ENCODE peak calls at places on chromosomes 5 and 9, in five cellular contexts. C, I, S, K and W are unnamed samples.

GRCh38 chr5:57102905-57103255 is 71.0 kb upstream of the GPBP1 start:
- DNase-seq in K (no peak), I (no peak), C (no peak), S (no peak), W (no peak)

GRCh38 chr5:119328753-119329602 is 26.8 kb upstream of the TNFAIP8 start:
- DNase-seq in K (peak; percentile 87), C (no peak), S (no peak), I (no peak), W (peak; percentile 36)

GRCh38 chr5:151195622-151196021 is 28.3 kb downstream of the CCDC69 start:
- DNase-seq in I (no peak), C (no peak), S (no peak), K (no peak), W (no peak)

GRCh38 chr9:138100711-138101349 is 223.2 kb downstream of the CACNA1B start:
- DNase-seq in K (no peak), I (no peak), C (no peak), S (peak; percentile 44), W (no peak)

GRCh38 chr9:70519912-70520724 is 105.7 kb upstream of the KLF9 start:
- DNase-seq in C (no peak), K (no peak), I (no peak), S (no peak), W (no peak)

GRCh38 chr5:62779010-62779422 is 200.4 kb downstream of the LRRC70 start:
- DNase-seq in C (no peak), K (peak; percentile 60), I (peak; percentile 48), S (peak; percentile 41), W (peak; percentile 82)

GRCh38 chr5:144121577-144121976 is 48.9 kb downstream of the YIPF5 start:
- DNase-seq in I (no peak), S (no peak), C (no peak), K (peak; percentile 54), W (no peak)

GRCh38 chr5:59759600-59760357 is 133.7 kb downstream of the PDE4D start:
- DNase-seq in I (no peak), K (no peak), S (no peak), C (no peak), W (peak; percentile 42)

GRCh38 chr9:128886211-128886826 is 4.4 kb downstream of the LRRC8A start:
- DNase-seq in I (no peak), C (no peak), S (no peak), K (peak; percentile 43), W (no peak)

GRCh38 chr9:76181020-76181641 is 213.1 kb downstream of the RFK start:
- DNase-seq in I (no peak), K (peak; percentile 74), C (no peak), S (no peak), W (peak; percentile 85)

GRCh38 chr9:134847138-134847537 is 33.5 kb upstream of the FCN2 start:
- DNase-seq in C (no peak), I (no peak), K (no peak), S (no peak), W (no peak)
- H4K8ac ChIP-seq in C (no peak overlapping the region), I (peak overlapping the region; percentile 89), K (no peak overlapping the region), S (no peak overlapping the region), W (no peak overlapping the region)

DNA sequence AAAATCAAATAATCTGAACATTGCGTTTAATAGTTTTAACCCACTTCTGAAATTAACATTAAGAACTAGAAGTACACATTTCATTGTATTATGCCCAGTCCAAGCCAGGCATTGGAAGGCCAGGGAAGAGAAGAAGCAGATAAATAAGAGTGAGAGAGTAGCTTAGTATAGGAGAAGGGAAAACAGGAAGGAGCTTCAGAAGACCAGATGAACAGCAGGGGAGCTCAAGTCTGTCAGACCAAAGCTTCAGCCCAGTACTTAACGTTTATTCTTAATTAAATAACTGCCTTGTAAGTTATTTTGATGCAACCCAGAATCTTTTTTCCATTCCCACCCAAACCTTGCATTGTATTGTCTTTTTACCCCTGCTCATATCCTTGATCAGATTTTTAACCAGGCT is 11.5 kb upstream of the FAM120AOS start:
- DNase-seq in I (no peak), K (no peak), S (no peak), C (no peak), W (peak; percentile 70)
- H3K4ac ChIP-seq in I (no peak overlapping the region), K (no peak overlapping the region), S (no peak overlapping the region), C (no peak overlapping the region), W (no peak overlapping the region)

DNA sequence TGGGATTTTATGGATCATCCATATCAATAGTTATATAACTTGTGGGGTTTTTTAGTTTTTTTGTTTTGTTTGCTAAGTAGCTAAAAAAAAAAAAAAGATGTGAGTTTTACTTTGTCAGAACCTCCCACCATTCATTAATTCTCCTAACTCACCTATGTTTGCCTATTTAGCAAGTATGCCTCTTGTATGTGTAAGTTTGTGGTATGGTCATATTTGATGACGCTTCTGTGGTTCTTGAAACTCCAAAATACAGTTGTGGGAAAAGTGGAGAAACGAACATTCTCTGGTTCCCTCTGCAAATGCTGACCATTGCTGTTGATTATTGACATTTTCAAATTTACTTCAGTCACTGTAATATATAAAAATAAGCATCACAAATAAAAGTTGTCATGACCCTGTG is 75.7 kb downstream of the PBX3 start:
- DNase-seq in C (no peak), S (no peak), I (no peak), K (no peak), W (no peak)
- H3K4me2 ChIP-seq in C (no peak overlapping the region), S (no peak overlapping the region), I (no peak overlapping the region), K (no peak overlapping the region), W (no peak overlapping the region)

DNA sequence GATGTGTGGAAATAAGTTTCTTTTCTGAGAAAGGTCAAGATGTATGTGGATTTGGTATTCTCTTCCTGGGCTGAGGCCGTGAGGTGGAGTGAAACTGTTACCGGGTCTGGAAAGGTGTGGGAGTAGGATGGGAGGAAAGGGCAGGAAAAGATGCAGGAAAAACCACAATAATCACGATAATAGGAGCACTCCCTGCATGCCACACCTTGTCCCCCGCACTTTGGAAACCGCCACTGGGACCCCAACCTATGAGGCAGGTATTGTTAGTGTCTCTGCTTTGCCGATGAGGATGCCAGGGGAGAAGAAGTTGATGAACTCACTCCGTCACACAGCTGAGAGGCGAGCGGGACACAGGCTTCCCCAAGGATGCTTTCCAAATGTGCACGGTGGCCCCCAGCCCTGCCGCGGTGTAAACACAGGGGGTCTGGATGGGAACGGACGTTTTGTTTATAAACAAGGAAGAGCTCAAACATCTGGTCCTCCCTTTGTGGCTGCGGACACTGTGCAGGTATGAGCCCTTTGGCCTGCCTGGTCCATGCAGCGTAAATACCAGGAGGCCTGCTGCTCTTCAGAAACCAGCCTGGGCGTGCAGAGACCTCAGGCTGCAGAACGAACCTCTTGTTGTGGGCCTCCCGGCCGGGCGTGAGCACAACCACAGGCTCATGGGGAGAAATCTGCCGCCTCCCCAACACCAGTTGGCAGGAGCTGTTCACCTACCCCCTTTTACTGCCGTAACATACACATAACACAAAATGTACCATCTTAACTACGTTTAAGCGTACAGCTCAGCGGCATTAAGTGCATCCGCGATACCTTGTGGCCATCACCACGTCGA is 126.7 kb downstream of the COL23A1 start:
- DNase-seq in C (no peak), I (no peak), S (no peak), K (no peak), W (no peak)
- H4K8ac ChIP-seq in C (no peak overlapping the region), I (no peak overlapping the region), S (no peak overlapping the region), K (no peak overlapping the region), W (no peak overlapping the region)

DNA sequence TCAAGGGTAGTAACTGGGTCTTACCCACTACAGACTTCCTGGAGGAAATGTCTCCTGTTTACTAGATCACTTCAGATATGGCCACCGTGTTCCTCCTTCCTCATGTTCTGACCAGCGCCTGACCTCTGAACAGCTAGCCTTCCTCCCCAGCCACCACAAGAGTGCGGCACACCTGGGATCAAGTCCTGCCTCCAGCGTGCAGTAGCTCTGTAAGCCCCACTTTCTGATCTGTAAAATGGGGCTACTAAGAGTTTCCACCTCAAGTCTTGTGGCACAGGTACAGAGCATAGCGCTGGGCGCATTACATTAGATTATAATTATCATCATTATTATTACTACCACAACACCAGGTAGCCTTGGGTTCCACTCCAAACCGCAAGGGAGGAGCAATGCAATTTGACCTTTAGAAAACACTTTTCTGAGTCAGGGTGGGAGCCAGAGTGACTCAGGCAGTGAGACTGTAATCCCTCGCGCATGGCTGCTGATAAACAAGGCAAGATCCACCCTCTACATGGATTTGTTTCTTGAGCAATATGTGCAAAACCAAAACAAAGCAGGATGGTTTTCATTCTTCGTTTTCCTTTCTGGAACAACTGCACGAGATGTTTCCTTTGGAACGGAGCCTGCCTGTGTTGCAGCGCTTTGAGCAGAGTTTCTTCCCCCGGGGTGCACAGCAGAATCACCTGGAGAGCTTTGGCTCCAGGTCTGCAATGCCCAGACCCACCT is 65.0 kb upstream of the ANGPTL2 start:
- DNase-seq in K (peak; percentile 99), I (no peak), S (no peak), C (no peak), W (no peak)
- H3K4ac ChIP-seq in K (peak overlapping the region; percentile 94), I (no peak overlapping the region), S (no peak overlapping the region), C (no peak overlapping the region), W (no peak overlapping the region)

GRCh38 chr9:16572005-16572727 is 298.3 kb downstream of the BNC2 start:
- DNase-seq in I (peak; percentile 35), S (no peak), K (no peak), C (no peak), W (no peak)

GRCh38 chr9:16575878-16576245 is 294.6 kb downstream of the BNC2 start:
- DNase-seq in S (no peak), K (no peak), I (no peak), C (no peak), W (no peak)

GRCh38 chr9:16575142-16575877 is 295.2 kb downstream of the BNC2 start:
- DNase-seq in I (no peak), S (no peak), C (no peak), K (no peak), W (peak; percentile 30)

DNA sequence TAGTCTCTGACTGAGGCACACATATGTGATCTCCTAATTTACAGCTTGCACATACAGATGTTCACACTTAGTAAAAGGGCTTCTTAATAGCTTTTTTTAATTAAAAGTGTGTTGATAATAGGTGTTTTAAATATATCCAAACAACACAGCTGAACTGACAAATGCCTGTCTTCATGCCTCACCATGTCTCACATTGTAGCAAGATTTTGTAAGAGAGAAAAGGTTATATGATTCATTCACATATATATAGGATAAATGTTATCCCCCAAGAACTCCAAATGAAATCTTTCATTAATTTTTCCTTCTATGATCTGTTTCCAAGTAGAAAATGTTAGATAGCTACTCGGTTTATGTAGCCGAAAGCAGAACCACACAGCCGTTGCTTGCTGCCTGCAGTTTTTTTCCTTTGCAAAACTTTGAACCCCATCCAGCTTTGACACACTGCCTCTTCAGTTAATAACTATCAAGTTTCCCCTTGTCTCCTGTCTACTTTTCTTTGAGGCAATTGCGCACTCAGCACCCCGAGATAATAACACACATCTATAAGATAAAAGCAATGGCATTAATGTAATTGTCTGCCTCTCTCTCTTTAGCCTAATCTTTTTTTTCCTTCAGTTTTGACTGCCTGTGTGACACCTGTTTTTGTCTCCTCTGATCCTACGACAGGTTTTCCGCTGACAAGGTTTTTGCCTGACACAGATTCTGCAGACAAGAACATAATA is 299.2 kb downstream of the BNC2 start:
- DNase-seq in K (peak; percentile 43), S (no peak), I (no peak), C (no peak), W (no peak)
- H3K4me2 ChIP-seq in K (peak overlapping the region; percentile 63), S (no peak overlapping the region), I (no peak overlapping the region), C (no peak overlapping the region), W (no peak overlapping the region)

GRCh38 chr5:168291281-168291960 is at the start of gene WWC1:
- DNase-seq in K (peak; percentile 26), S (peak; percentile 91), C (no peak), I (no peak), W (peak; percentile 89)
- H4K8ac ChIP-seq in K (peak within 1 kb of the TSS; percentile 35), S (no peak within 1 kb of the TSS), C (peak within 1 kb of the TSS; percentile 53), I (no peak within 1 kb of the TSS), W (no peak within 1 kb of the TSS)